ENCODE peak calls at places on chromosomes 12 and 14, in four cellular contexts. P, X, T and M are unnamed samples.

GRCh38 chr12:67241482-67241881 is 27.7 kb upstream of the CAND1 start:
- DNase-seq in P (no peak), T (no peak), X (no peak), M (no peak)

GRCh38 chr12:6333029-6333428 is 8.8 kb downstream of the TNFRSF1A start:
- DNase-seq in T (no peak), P (no peak), X (no peak), M (no peak)

GRCh38 chr12:121132601-121133481 is at the start of gene P2RX7:
- DNase-seq in X (no peak), P (peak), T (no peak), M (no peak)

GRCh38 chr14:29637406-29637805 is 290.2 kb downstream of the PRKD1 start:
- DNase-seq in X (no peak), P (no peak), T (no peak), M (no peak)

GRCh38 chr14:102390064-102390463 is 27.3 kb downstream of the TECPR2 start:
- DNase-seq in X (no peak), T (peak), P (no peak), M (no peak)

GRCh38 chr12:95766356-95767019 is 24.1 kb downstream of the NTN4 start:
- DNase-seq in T (peak), X (no peak), P (no peak), M (no peak)

GRCh38 chr14:71165121-71165574 is 257.9 kb downstream of the PCNX1 start:
- DNase-seq in P (no peak), X (no peak), T (no peak), M (no peak)

GRCh38 chr14:97095269-97095668 is 298.1 kb downstream of the VRK1 start:
- DNase-seq in X (no peak), P (no peak), T (no peak), M (no peak)

GRCh38 chr14:30243805-30244204 is 315.2 kb upstream of the G2E3 start:
- DNase-seq in T (no peak), P (no peak), X (no peak), M (no peak)

GRCh38 chr14:100524933-100525243 is 62.3 kb downstream of the BEGAIN start:
- DNase-seq in P (no peak), X (peak), T (no peak), M (no peak)

GRCh38 chr12:42213023-42213422 is 25.0 kb downstream of the YAF2 start:
- DNase-seq in P (no peak), T (no peak), X (no peak), M (peak)

GRCh38 chr12:76645934-76646333 is 86.4 kb upstream of the OSBPL8 start:
- DNase-seq in X (no peak), P (no peak), T (no peak), M (no peak)

GRCh38 chr12:79421236-79421740 is 269.5 kb downstream of the PAWR start:
- DNase-seq in T (no peak), X (no peak), P (no peak), M (no peak)
- TF ChIP-seq TARDBP in T (no peak), X (no peak), P (no peak), M (no peak)

GRCh38 chr12:54997914-54998507 is 13.4 kb upstream of the TESPA1 start:
- DNase-seq in X (no peak), T (no peak), P (no peak), M (no peak)

GRCh38 chr12:54998958-54999510 is 14.5 kb upstream of the TESPA1 start:
- DNase-seq in X (no peak), T (no peak), P (no peak), M (no peak)

GRCh38 chr12:54993181-54993835 is 8.7 kb upstream of the TESPA1 start:
- DNase-seq in P (no peak), T (peak), X (peak), M (peak)

GRCh38 chr12:54991992-54992377 is 7.4 kb upstream of the TESPA1 start:
- DNase-seq in P (no peak), T (no peak), X (no peak), M (no peak)

DNA sequence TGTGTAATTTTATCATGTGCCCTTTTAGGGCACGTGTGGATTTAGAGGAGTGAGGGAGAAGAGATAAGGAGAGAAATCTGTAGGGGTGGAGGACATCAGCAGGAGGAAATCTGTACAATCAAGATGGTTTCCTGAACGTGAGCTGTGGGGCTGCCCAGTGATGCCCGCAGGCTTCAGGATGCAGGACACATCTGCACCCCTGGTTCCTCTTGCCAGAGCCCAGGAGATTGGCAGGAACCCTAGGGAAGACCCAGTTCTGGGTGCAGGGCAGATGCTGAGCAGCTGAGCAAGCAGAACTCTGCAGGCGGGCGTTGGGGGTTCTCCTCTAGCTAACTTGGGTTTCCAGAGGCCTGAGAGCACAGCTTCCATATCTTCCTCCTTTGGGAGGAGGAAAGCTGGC is 11.7 kb upstream of the TESPA1 start:
- DNase-seq in T (no peak), P (no peak), X (no peak), M (no peak)
- TF ChIP-seq TARDBP in T (no peak), P (no peak), X (no peak), M (no peak)

DNA sequence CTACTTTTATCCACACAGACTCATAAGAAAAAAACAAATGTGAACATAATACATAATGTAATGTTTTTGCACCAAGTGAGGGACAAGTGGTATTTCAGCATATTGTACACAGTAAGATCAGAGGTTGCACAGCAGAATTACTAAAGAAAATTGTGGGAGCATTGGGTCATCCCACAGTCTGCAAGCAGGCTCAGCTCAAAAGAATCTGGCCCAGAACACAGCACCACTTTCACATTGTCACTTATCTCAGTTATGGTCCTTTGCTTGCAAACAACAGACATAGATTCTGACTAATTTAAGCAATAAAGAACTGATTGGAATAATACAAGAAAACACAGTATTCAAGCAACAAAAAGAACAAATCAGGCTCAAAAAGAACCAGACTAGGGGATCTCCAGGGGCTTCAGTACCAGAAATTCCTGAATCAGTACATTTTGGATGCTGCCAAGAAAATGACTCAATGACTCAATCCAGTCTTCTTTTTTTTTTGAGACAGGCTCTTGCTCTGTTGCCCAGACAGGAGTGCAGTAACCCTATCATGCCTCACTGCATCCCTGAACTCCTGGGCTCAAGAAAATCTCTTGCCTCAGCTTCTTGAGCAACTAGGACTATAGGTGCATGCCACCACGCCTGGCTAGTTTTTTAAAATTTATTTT is 42.9 kb upstream of the EEA1 start:
- DNase-seq in P (no peak), X (no peak), T (no peak), M (no peak)
- TF ChIP-seq TARDBP in P (no peak), X (no peak), T (no peak), M (no peak)

DNA sequence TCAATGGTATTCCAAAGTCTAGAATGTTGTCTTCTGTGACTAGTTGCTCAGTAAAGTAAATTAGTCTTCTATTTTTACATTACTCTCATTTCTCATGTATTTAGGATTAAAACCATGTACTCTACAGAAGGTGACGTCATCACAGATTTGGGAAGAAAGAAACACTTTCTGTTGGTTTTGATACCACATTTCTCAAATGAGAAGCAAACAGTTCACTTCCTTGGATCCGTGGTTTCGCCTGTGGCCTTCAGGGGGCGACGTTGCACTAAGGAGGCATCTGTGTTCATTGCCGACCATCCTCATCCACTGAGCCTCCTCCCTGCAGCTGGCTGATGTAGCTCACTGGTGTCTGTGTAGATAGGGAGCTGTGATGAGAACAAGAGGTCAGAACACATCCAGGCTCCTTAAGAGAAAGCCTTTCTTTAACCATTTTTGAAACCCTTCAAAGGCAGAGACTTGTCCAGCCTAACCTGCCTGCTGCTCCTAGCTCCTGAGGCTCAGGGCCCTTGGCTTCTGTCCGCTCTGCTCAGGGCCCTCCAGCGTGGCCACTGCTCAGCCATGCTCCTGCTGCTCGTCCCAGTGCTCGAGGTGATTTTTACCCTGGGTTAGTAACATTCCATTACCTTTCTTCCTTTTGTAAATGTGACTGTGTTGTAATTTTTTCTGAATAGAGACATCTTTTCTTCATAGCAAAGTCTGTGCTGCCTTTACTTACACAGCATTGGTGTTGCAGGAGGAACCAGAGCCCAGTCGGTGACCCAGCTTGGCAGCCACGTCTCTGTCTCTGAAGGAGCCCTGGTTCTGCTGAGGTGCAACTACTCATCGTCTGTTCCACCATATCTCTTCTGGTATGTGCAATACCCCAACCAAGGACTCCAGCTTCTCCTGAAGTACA is 220.6 kb upstream of the OR4E1 start:
- DNase-seq in X (no peak), P (no peak), T (no peak), M (peak)
- TF ChIP-seq TARDBP in X (no peak), P (no peak), T (no peak), M (no peak)

DNA sequence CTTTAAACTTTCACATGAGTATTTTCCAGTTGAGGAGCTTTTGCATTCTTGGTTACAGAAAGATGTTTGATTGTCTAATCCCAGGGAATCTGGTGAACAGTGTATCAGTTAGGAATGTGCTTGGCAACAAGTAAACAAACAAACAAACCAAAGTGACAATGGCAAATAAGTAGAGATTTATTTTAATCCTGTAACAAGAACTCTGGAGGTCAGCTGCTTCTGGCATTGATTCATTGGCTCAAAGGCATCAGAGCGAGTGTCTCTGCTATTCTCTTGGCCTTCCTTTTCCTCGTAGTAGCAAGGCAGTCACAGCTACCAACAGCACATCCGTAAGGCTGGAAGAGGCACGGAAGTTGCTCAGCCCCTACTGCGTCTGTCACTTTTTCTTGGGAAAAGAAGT is 37.2 kb downstream of the CRADD start:
- DNase-seq in X (no peak), P (no peak), T (no peak), M (no peak)
- TF ChIP-seq TARDBP in X (no peak), P (no peak), T (no peak), M (no peak)

DNA sequence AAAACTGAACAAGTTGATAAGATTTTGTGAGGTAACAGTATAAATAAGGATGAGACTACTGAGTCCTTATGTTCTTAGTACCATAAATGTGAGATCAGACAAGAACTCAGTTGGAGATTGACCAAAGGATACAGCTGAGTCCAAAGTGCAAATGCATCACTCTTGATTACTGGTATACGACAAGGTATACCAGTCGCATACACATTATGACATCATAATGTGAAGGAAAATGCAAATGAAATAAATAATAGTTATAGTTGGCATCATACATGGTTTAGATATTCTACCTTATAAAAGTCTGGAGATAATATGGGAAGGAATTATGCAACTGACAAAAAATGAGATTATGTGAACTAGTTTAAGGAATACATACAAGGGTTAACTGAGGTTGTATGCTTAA is 476.3 kb upstream of the STXBP6 start:
- DNase-seq in P (no peak), X (no peak), T (no peak), M (no peak)
- TF ChIP-seq TARDBP in P (no peak), X (no peak), T (no peak), M (no peak)